ENCODE peak calls at places on chromosome 13, in nine cellular contexts. M is kidney epithelial cell; F is ovary; J is transverse colon; V is GDM1; X is activated CD4-positive, alpha-beta T cell treated with anti-CD3 and anti-CD28 coated beads, Interleukin-2, amount 50 U/mL, for 4 hours; G is T-cell; N is effector CD4-positive, alpha-beta T cell; Y is central memory CD4-positive, alpha-beta T cell. T is an unnamed sample.

GRCh38 chr13:30864352-30865130 is 41.5 kb upstream of the MEDAG start:
- DNase-seq in M (no peak), V (no peak), F (peak), G (no peak), J (no peak), X (no peak), Y (no peak), N (no peak), T (no peak)

GRCh38 chr13:51223284-51224270 is 1.4 kb downstream of the FAM124A start:
- DNase-seq in Y (no peak), J (no peak), X (no peak), V (no peak), M (no peak), N (no peak), F (no peak), G (no peak), T (no peak)

GRCh38 chr13:73898276-73898675 is 235.9 kb downstream of the KLF12 start:
- DNase-seq in Y (no peak), X (no peak), V (no peak), F (no peak), J (no peak), G (no peak), M (no peak), N (no peak), T (no peak)

GRCh38 chr13:98389319-98389718 is 187.6 kb downstream of the STK24 start:
- DNase-seq in X (no peak), N (no peak), Y (no peak), G (no peak), F (no peak), J (no peak), V (no peak), M (no peak), T (no peak)

GRCh38 chr13:39144941-39145533 is 106.8 kb downstream of the NHLRC3 start:
- DNase-seq in N (peak), V (peak), G (no peak), X (peak), J (peak), F (peak), Y (no peak), M (peak), T (no peak)

GRCh38 chr13:80037505-80037888 is 303.4 kb downstream of the SPRY2 start:
- DNase-seq in J (no peak), M (peak), N (no peak), V (no peak), F (no peak), Y (no peak), X (no peak), G (no peak), T (no peak)

GRCh38 chr13:110359840-110360301 is 52.8 kb downstream of the COL4A2 start:
- DNase-seq in G (no peak), M (no peak), J (no peak), V (no peak), N (no peak), Y (no peak), F (no peak), X (no peak), T (no peak)

GRCh38 chr13:50161052-50161451 is 145.8 kb downstream of the KCNRG start:
- DNase-seq in G (no peak), X (no peak), J (no peak), F (no peak), M (no peak), N (no peak), V (no peak), Y (no peak), T (no peak)

GRCh38 chr13:46053162-46054012 is 841 bp upstream of the ZC3H13 start:
- DNase-seq in X (no peak), F (no peak), V (no peak), G (no peak), N (no peak), M (no peak), J (no peak), Y (no peak), T (no peak)

GRCh38 chr13:25171517-25172302 is at the start of gene AMER2:
- DNase-seq in J (peak), N (no peak), X (no peak), M (no peak), G (no peak), F (no peak), Y (no peak), V (no peak), T (no peak)

GRCh38 chr13:102873653-102874052 is 27.8 kb downstream of the ERCC5 start:
- DNase-seq in J (no peak), F (no peak), V (no peak), N (no peak), M (no peak), G (no peak), X (no peak), Y (no peak), T (no peak)

GRCh38 chr13:33134213-33134612 is 118.0 kb downstream of the KL start:
- DNase-seq in F (no peak), G (no peak), N (no peak), J (no peak), M (no peak), X (no peak), V (no peak), Y (no peak), T (no peak)

GRCh38 chr13:29994911-29995601 is 144.6 kb upstream of the UBL3 start:
- DNase-seq in G (no peak), X (no peak), V (no peak), J (no peak), F (no peak), N (no peak), Y (no peak), M (no peak), T (no peak)

GRCh38 chr13:84431646-84432045 is 549.4 kb upstream of the SLITRK1 start:
- DNase-seq in F (no peak), V (no peak), X (no peak), Y (no peak), N (no peak), J (no peak), G (no peak), M (no peak), T (no peak)

GRCh38 chr13:28710161-28710560 is 8.6 kb downstream of the SLC46A3 start:
- DNase-seq in J (peak), V (no peak), F (no peak), X (no peak), G (no peak), Y (no peak), N (no peak), M (no peak), T (no peak)

GRCh38 chr13:113468029-113468428 is 14.7 kb upstream of the ADPRHL1 start:
- DNase-seq in J (no peak), N (no peak), X (no peak), G (no peak), M (no peak), F (no peak), V (no peak), Y (no peak), T (no peak)

GRCh38 chr13:29516880-29517279 is 78.6 kb downstream of the SLC7A1 start:
- DNase-seq in X (no peak), Y (no peak), G (no peak), N (no peak), J (no peak), M (no peak), V (no peak), F (no peak), T (no peak)

GRCh38 chr13:35727881-35728280 is 251.4 kb upstream of the MAB21L1 start:
- DNase-seq in V (no peak), N (no peak), M (no peak), F (no peak), Y (no peak), X (no peak), G (no peak), J (no peak), T (no peak)

GRCh38 chr13:20721454-20722357 is 18.2 kb downstream of the IL17D start:
- DNase-seq in J (peak), V (no peak), M (peak), G (no peak), X (no peak), Y (no peak), N (no peak), F (peak), T (no peak)

GRCh38 chr13:102700088-102701031 is 5.5 kb upstream of the METTL21C start:
- DNase-seq in V (no peak), J (no peak), F (no peak), M (no peak), G (no peak), X (no peak), Y (no peak), N (no peak), T (no peak)

GRCh38 chr13:30561506-30561905 is 56.2 kb upstream of the USPL1 start:
- DNase-seq in G (no peak), X (no peak), Y (no peak), F (no peak), M (no peak), V (no peak), N (no peak), J (no peak), T (no peak)

GRCh38 chr13:65789815-65790214 is 1440.3 kb downstream of the PCDH9 start:
- DNase-seq in M (no peak), Y (no peak), X (no peak), G (no peak), J (no peak), V (no peak), N (no peak), F (no peak), T (no peak)

GRCh38 chr13:31982540-31982939 is 49.0 kb upstream of the FRY start:
- DNase-seq in M (peak), J (peak), G (no peak), N (no peak), Y (no peak), F (peak), V (peak), X (no peak), T (no peak)

GRCh38 chr13:114101831-114102520 is 30.4 kb downstream of the RASA3 start:
- DNase-seq in N (no peak), M (no peak), Y (no peak), G (no peak), J (peak), F (peak), V (no peak), X (no peak), T (no peak)

GRCh38 chr13:52034616-52035226 is 10.2 kb downstream of the UTP14C start:
- DNase-seq in X (no peak), V (no peak), N (no peak), M (no peak), F (no peak), G (no peak), Y (no peak), J (no peak), T (no peak)

GRCh38 chr13:114128624-114129522 is 3.5 kb downstream of the RASA3 start:
- DNase-seq in Y (peak), M (peak), X (peak), G (peak), F (peak), J (peak), V (peak), N (peak), T (peak)

GRCh38 chr13:49635599-49636433 is 7.5 kb downstream of the ARL11 start:
- DNase-seq in N (no peak), Y (peak), F (peak), X (no peak), M (no peak), G (peak), J (no peak), V (no peak), T (peak)

GRCh38 chr13:108948269-108948671 is 318.9 kb downstream of the MYO16 start:
- DNase-seq in M (no peak), F (no peak), Y (no peak), V (no peak), N (no peak), G (no peak), X (no peak), J (no peak), T (no peak)

GRCh38 chr13:106361621-106362020 is 173.8 kb downstream of the EFNB2 start:
- DNase-seq in F (no peak), M (no peak), G (no peak), N (no peak), X (no peak), V (no peak), J (no peak), Y (no peak), T (no peak)

GRCh38 chr13:113552786-113553540 is 31.6 kb upstream of the TFDP1 start:
- DNase-seq in V (peak), G (no peak), N (no peak), J (peak), X (no peak), Y (no peak), F (peak), M (no peak), T (no peak)

GRCh38 chr13:69565334-69565733 is 542.3 kb upstream of the ATXN8OS start:
- DNase-seq in X (no peak), J (peak), N (no peak), M (peak), V (no peak), F (no peak), G (no peak), Y (no peak), T (no peak)